ENCODE peak calls at places on chromosome 13, in six cellular contexts. D is right lobe of liver; K is CD4-positive, alpha-beta memory T cell; U is ascending aorta; O is thoracic aorta; J is left ventricle myocardium inferior. C is an unnamed sample.

GRCh38 chr13:110137677-110138008 is 169.3 kb downstream of the COL4A1 start:
- DNase-seq in U (no peak), D (peak; percentile 68), O (no peak), J (peak; percentile 59), K (no peak), C (no peak)

GRCh38 chr13:105518086-105518485 is 1017.4 kb downstream of the EFNB2 start:
- DNase-seq in O (no peak), K (no peak), J (no peak), D (no peak), U (no peak), C (no peak)

GRCh38 chr13:72500851-72501250 is 226.6 kb downstream of the MZT1 start:
- DNase-seq in D (no peak), K (no peak), J (no peak), U (no peak), O (no peak), C (no peak)

GRCh38 chr13:84431646-84432045 is 549.4 kb upstream of the SLITRK1 start:
- DNase-seq in D (no peak), O (no peak), K (no peak), U (no peak), J (no peak), C (no peak)

GRCh38 chr13:59345316-59345715 is 818.4 kb downstream of the DIAPH3 start:
- DNase-seq in K (no peak), J (peak; percentile 80), U (no peak), D (no peak), O (no peak), C (no peak)

GRCh38 chr13:112733661-112734379 is 44.0 kb downstream of the ATP11A start:
- DNase-seq in K (no peak), O (no peak), J (no peak), D (no peak), U (no peak), C (no peak)

GRCh38 chr13:78067290-78067689 is 148.7 kb upstream of the EDNRB start:
- DNase-seq in J (no peak), D (no peak), K (no peak), O (no peak), U (no peak), C (no peak)

GRCh38 chr13:51221674-51222509 is at the start of gene FAM124A:
- DNase-seq in K (peak; percentile 31), O (no peak), D (peak; percentile 60), J (peak; percentile 50), U (no peak), C (no peak)

GRCh38 chr13:55263045-55263444 is 1877.7 kb upstream of the PRR20A start:
- DNase-seq in J (no peak), K (no peak), O (no peak), D (no peak), U (no peak), C (no peak)

GRCh38 chr13:59358014-59358413 is 805.7 kb downstream of the DIAPH3 start:
- DNase-seq in U (no peak), D (no peak), K (no peak), J (no peak), O (no peak), C (no peak)

GRCh38 chr13:24220086-24220703 is 59.7 kb downstream of the SPATA13 start:
- DNase-seq in K (peak; percentile 72), O (peak; percentile 33), U (no peak), J (no peak), D (no peak), C (peak; percentile 58)

GRCh38 chr13:59364508-59365187 is 799.1 kb downstream of the DIAPH3 start:
- DNase-seq in D (no peak), U (no peak), O (no peak), K (no peak), J (no peak), C (no peak)

GRCh38 chr13:100789481-100789880 is 114.9 kb upstream of the TMTC4 start:
- DNase-seq in O (no peak), D (no peak), J (no peak), U (no peak), K (no peak), C (peak; percentile 78)

GRCh38 chr13:82356667-82357066 is 1525.6 kb downstream of the SLITRK1 start:
- DNase-seq in D (no peak), K (no peak), U (no peak), O (no peak), J (no peak), C (no peak)

GRCh38 chr13:46756977-46757376 is 40.0 kb downstream of the ESD start:
- DNase-seq in K (no peak), J (no peak), D (no peak), O (no peak), U (no peak), C (no peak)

GRCh38 chr13:113657851-113658741 is at the start of gene ATP4B:
- DNase-seq in K (no peak), O (no peak), U (no peak), D (peak; percentile 45), J (peak; percentile 13), C (no peak)

GRCh38 chr13:42215578-42216421 is 56.2 kb upstream of the AKAP11 start:
- DNase-seq in J (no peak), U (no peak), O (no peak), D (no peak), K (no peak), C (no peak)

GRCh38 chr13:101157261-101157660 is 259.0 kb downstream of the NALCN start:
- DNase-seq in J (no peak), K (no peak), O (no peak), D (no peak), U (no peak), C (no peak)

GRCh38 chr13:113848020-113848419 is 15.9 kb downstream of the GAS6 start:
- DNase-seq in D (peak; percentile 40), U (no peak), O (no peak), K (no peak), J (no peak), C (no peak)

GRCh38 chr13:74696148-74696922 is 562.1 kb upstream of the KLF12 start:
- DNase-seq in O (no peak), J (no peak), U (no peak), K (no peak), D (no peak), C (no peak)

GRCh38 chr13:85665286-85665685 is 133.9 kb downstream of the SLITRK6 start:
- DNase-seq in O (no peak), U (no peak), J (no peak), K (no peak), D (no peak), C (no peak)

GRCh38 chr13:77898097-77898496 is 20.5 kb downstream of the EDNRB start:
- DNase-seq in U (no peak), J (no peak), D (no peak), K (no peak), O (no peak), C (no peak)

GRCh38 chr13:110652231-110652730 is 36.9 kb downstream of the NAXD start:
- DNase-seq in J (no peak), O (no peak), U (no peak), K (no peak), D (no peak), C (no peak)

GRCh38 chr13:67023088-67023893 is 206.8 kb downstream of the PCDH9 start:
- DNase-seq in J (no peak), K (no peak), U (no peak), D (no peak), O (no peak), C (peak; percentile 51)

GRCh38 chr13:71358218-71358617 is 508.8 kb downstream of the DACH1 start:
- DNase-seq in U (no peak), O (no peak), D (no peak), K (no peak), J (no peak), C (no peak)

GRCh38 chr13:113502686-113503085 is 12.2 kb upstream of the DCUN1D2 start:
- DNase-seq in K (no peak), U (no peak), O (no peak), D (no peak), J (no peak), C (no peak)

GRCh38 chr13:46526763-46527162 is 26.2 kb upstream of the LRCH1 start:
- DNase-seq in O (no peak), K (no peak), J (no peak), U (no peak), D (no peak), C (no peak)

GRCh38 chr13:99256709-99257108 is 1.5 kb downstream of the GPR18 start:
- DNase-seq in O (no peak), U (no peak), D (no peak), K (no peak), J (no peak), C (no peak)
- H3K4me1 ChIP-seq in O (peaks cover 9% of the 10 kb centered on the region), U (no peaks in the 10 kb centered on the region), D (no peaks in the 10 kb centered on the region), K (peaks cover 55% of the 10 kb centered on the region), J (peaks cover 21% of the 10 kb centered on the region), C (peaks cover 4% of the 10 kb centered on the region)

DNA sequence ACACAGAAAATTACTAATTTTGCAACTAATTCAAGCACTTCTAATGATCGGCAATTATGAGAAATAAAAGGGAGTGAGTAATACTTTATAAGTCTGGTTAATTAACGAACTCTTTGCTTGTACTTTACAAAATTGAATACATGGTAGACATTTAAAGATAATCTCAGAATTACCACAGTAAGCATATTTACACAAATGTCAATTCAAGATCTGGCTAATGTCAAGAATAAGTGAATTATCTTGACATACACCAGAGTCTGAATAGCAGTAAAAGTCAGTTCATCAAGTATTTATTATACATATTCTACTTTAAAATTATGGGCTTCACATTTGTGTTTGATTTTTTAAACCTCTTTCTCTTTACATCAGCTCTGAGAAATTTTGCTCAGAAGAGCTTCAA is 643.4 kb downstream of the OLFM4 start:
- DNase-seq in K (no peak), J (no peak), U (no peak), D (no peak), O (no peak), C (no peak)
- H3K9me3 ChIP-seq in K (no peaks in the 10 kb centered on the region), J (peaks cover 19% of the 10 kb centered on the region), U (no peaks in the 10 kb centered on the region), D (no peaks in the 10 kb centered on the region), O (no peaks in the 10 kb centered on the region), C (no peaks in the 10 kb centered on the region)

GRCh38 chr13:97629601-97630272 is 195.8 kb downstream of the RAP2A start:
- DNase-seq in D (no peak), O (no peak), U (no peak), J (no peak), K (no peak), C (peak; percentile 42)
- H3K27ac ChIP-seq in D (no peak overlapping the region), O (no peak overlapping the region), U (no peak overlapping the region), J (no peak overlapping the region), K (no peak overlapping the region), C (no peak overlapping the region)

GRCh38 chr13:98454389-98454881 is 122.5 kb downstream of the STK24 start:
- DNase-seq in J (no peak), K (no peak), U (no peak), D (no peak), O (no peak), C (no peak)

GRCh38 chr13:98451676-98452105 is 125.2 kb downstream of the STK24 start:
- DNase-seq in D (no peak), O (peak; percentile 46), J (peak; percentile 38), K (no peak), U (no peak), C (no peak)

GRCh38 chr13:98453254-98453843 is 123.6 kb downstream of the STK24 start:
- DNase-seq in J (no peak), K (no peak), D (no peak), O (no peak), U (no peak), C (no peak)

GRCh38 chr13:98450495-98451167 is 126.3 kb downstream of the STK24 start:
- DNase-seq in J (peak; percentile 68), O (no peak), U (no peak), K (no peak), D (no peak), C (no peak)

DNA sequence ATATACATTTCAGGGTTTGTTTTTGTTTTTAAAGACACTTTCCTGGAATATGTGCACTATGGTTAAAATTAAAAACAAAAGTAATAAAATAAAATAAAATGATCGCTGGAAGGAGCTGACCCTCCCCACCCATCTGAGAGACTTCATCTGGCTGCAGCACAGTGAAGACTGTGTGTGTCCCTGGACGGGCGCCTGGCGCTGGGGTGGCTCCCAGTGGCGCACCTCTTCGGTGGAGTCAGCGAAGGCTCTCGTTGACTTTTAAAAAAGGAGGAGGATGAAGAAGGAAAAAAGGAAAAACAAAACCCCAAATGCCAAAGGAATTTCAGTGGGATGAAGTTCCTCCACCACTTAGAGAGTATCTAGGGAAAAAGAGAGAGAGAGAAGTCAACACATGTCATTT is 124.1 kb downstream of the STK24 start:
- DNase-seq in O (no peak), D (no peak), K (no peak), J (no peak), U (no peak), C (no peak)
- H3K4me1 ChIP-seq in O (peaks cover 54% of the 10 kb centered on the region), D (no peaks in the 10 kb centered on the region), K (peaks cover 18% of the 10 kb centered on the region), J (peaks cover 92% of the 10 kb centered on the region), U (peaks cover 2% of the 10 kb centered on the region), C (peaks cover 3% of the 10 kb centered on the region)

C was measured in lung.